ENCODE peak calls at places on chromosome 3, in eight cellular contexts. E, M, P, S, D, G, T and F are unnamed samples.

GRCh38 chr3:359672-360071 is 163.1 kb downstream of the CHL1 start:
- DNase-seq in E (no peak), M (no peak), P (no peak), S (no peak), D (no peak), G (no peak), T (no peak), F (no peak)

GRCh38 chr3:23136054-23136453 is 67.1 kb upstream of the UBE2E2 start:
- DNase-seq in E (no peak), M (no peak), P (no peak), S (no peak), D (no peak), G (no peak), T (no peak), F (no peak)

GRCh38 chr3:87307805-87308204 is 31.4 kb upstream of the POU1F1 start:
- DNase-seq in E (no peak), M (no peak), P (no peak), S (no peak), D (no peak), G (no peak), T (no peak), F (no peak)

GRCh38 chr3:8632402-8633237 is 12.0 kb downstream of the SSUH2 start:
- DNase-seq in E (no peak), M (peak), P (no peak), S (no peak), D (no peak), G (no peak), T (no peak), F (no peak)

GRCh38 chr3:30605005-30605404 is 1.4 kb upstream of the TGFBR2 start:
- DNase-seq in E (no peak), M (no peak), P (no peak), S (no peak), D (no peak), G (no peak), T (no peak), F (no peak)

GRCh38 chr3:141979050-141979671 is 102.7 kb downstream of the ATP1B3 start:
- DNase-seq in E (no peak), M (peak), P (no peak), S (no peak), D (peak), G (no peak), T (no peak), F (no peak)

GRCh38 chr3:64133272-64133671 is 92.0 kb downstream of the PRICKLE2 start:
- DNase-seq in E (no peak), M (no peak), P (no peak), S (no peak), D (no peak), G (no peak), T (no peak), F (no peak)

GRCh38 chr3:54188176-54188791 is 65.9 kb downstream of the CACNA2D3 start:
- DNase-seq in E (peak), M (peak), P (peak), S (peak), D (peak), G (peak), T (no peak), F (peak)

GRCh38 chr3:101936419-101937331 is 87.4 kb downstream of the NFKBIZ start:
- DNase-seq in E (no peak), M (peak), P (no peak), S (no peak), D (no peak), G (peak), T (no peak), F (no peak)

GRCh38 chr3:195612075-195612800 is 28.5 kb upstream of the APOD start:
- DNase-seq in E (peak), M (no peak), P (no peak), S (no peak), D (no peak), G (peak), T (peak), F (no peak)

GRCh38 chr3:107523361-107524213 is 825 bp downstream of the BBX start:
- DNase-seq in E (peak), M (peak), P (peak), S (peak), D (no peak), G (peak), T (peak), F (peak)

GRCh38 chr3:108319428-108320053 is 23.2 kb downstream of the HHLA2 start:
- DNase-seq in E (no peak), M (no peak), P (peak), S (no peak), D (no peak), G (no peak), T (no peak), F (no peak)

GRCh38 chr3:187114511-187114910 is 24.8 kb downstream of the RPL39L start:
- DNase-seq in E (no peak), M (no peak), P (no peak), S (no peak), D (no peak), G (no peak), T (no peak), F (no peak)

GRCh38 chr3:77102916-77103769 is 63.2 kb downstream of the ROBO2 start:
- DNase-seq in E (no peak), M (no peak), P (no peak), S (no peak), D (no peak), G (no peak), T (no peak), F (no peak)

GRCh38 chr3:101011086-101011485 is 17.9 kb upstream of the ABI3BP start:
- DNase-seq in E (no peak), M (no peak), P (no peak), S (no peak), D (no peak), G (no peak), T (no peak), F (no peak)

GRCh38 chr3:194908432-194908966 is 222.8 kb downstream of the FAM43A start:
- DNase-seq in E (no peak), M (no peak), P (no peak), S (no peak), D (no peak), G (no peak), T (no peak), F (no peak)

GRCh38 chr3:67018105-67018788 is 20.1 kb downstream of the KBTBD8 start:
- DNase-seq in E (peak), M (peak), P (peak), S (no peak), D (no peak), G (no peak), T (no peak), F (no peak)

GRCh38 chr3:18066899-18067582 is 324.6 kb upstream of the TBC1D5 start:
- DNase-seq in E (no peak), M (no peak), P (no peak), S (no peak), D (no peak), G (no peak), T (no peak), F (no peak)

GRCh38 chr3:48428088-48428862 is 1.6 kb downstream of the PLXNB1 start:
- DNase-seq in E (peak), M (no peak), P (peak), S (no peak), D (no peak), G (no peak), T (no peak), F (no peak)

GRCh38 chr3:13020159-13020558 is 53.1 kb downstream of the IQSEC1 start:
- DNase-seq in E (no peak), M (no peak), P (no peak), S (no peak), D (no peak), G (no peak), T (no peak), F (no peak)

GRCh38 chr3:16550305-16550675 is 36.8 kb upstream of the RFTN1 start:
- DNase-seq in E (no peak), M (no peak), P (no peak), S (no peak), D (no peak), G (no peak), T (no peak), F (no peak)

GRCh38 chr3:66401578-66402382 is 99.0 kb downstream of the LRIG1 start:
- DNase-seq in E (no peak), M (no peak), P (no peak), S (no peak), D (no peak), G (no peak), T (peak), F (no peak)

GRCh38 chr3:99473321-99473751 is 165.1 kb upstream of the COL8A1 start:
- DNase-seq in E (no peak), M (no peak), P (no peak), S (no peak), D (no peak), G (no peak), T (no peak), F (no peak)

GRCh38 chr3:33334364-33334763 is 57.1 kb downstream of the FBXL2 start:
- DNase-seq in E (no peak), M (no peak), P (no peak), S (no peak), D (no peak), G (no peak), T (no peak), F (no peak)

GRCh38 chr3:123880998-123881561 is 3.1 kb downstream of the MYLK start:
- DNase-seq in E (no peak), M (no peak), P (peak), S (peak), D (peak), G (no peak), T (no peak), F (no peak)

GRCh38 chr3:123878807-123879206 is 5.3 kb downstream of the MYLK start:
- DNase-seq in E (no peak), M (no peak), P (no peak), S (no peak), D (no peak), G (no peak), T (no peak), F (no peak)

GRCh38 chr3:123877466-123877865 is 6.7 kb downstream of the MYLK start:
- DNase-seq in E (no peak), M (no peak), P (no peak), S (no peak), D (no peak), G (no peak), T (no peak), F (no peak)

GRCh38 chr3:123877965-123878364 is 6.2 kb downstream of the MYLK start:
- DNase-seq in E (no peak), M (no peak), P (no peak), S (no peak), D (no peak), G (no peak), T (no peak), F (no peak)

DNA sequence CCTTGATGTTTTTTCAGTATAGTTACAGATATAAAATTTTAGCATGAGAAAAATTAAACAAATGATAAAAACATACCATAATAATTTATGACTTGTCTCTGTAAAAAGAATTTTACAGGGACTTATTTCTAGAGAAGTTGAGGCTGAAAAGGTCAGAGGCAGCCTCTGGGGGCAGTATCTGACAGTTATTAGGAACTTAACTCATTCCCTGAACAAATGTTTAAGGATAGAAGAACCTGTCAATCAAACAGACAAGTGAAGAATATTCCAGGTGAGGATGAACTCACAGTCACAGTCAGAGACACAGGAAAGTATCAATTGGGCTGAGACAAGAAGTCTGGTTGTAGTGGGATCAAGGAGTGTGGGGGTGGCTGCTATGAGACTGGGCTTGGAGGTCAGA is 7.3 kb downstream of the MYLK start:
- DNase-seq in E (no peak), M (no peak), P (no peak), S (no peak), D (no peak), G (no peak), T (no peak), F (no peak)
- TF ChIP-seq CTCF in E (no peak), M (peak), P (no peak), S (peak), D (peak), G (no peak), T (no peak), F (no peak)

GRCh38 chr3:169387751-169388696 is 275.5 kb downstream of the MECOM start:
- DNase-seq in E (peak), M (no peak), P (peak), S (no peak), D (no peak), G (no peak), T (peak), F (peak)
- TF ChIP-seq CTCF in E (no peak), M (no peak), P (no peak), S (no peak), D (no peak), G (no peak), T (no peak), F (no peak)

DNA sequence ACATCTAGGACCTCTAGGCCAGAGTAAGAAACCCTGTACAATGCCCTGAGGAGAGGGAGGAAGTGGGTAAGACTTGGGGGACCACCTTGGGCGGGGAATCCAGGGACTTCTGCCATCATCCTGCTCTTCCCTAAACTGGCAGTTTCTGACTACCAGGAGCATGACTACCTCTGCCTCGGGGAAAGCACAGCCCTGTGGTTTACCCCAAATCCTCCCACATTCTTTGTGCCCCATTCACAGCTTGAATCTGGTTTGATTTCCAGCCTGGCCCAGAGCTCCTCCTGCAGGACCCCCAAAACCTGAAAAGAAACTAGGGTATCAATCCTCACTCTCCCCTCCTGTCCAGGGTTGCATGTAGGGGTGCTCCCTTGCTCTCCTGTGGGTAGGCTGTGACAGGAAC is 4.7 kb downstream of the C3orf18 start:
- DNase-seq in E (no peak), M (peak), P (no peak), S (no peak), D (no peak), G (no peak), T (no peak), F (no peak)
- TF ChIP-seq CTCF in E (no peak), M (no peak), P (no peak), S (no peak), D (no peak), G (no peak), T (no peak), F (no peak)

DNA sequence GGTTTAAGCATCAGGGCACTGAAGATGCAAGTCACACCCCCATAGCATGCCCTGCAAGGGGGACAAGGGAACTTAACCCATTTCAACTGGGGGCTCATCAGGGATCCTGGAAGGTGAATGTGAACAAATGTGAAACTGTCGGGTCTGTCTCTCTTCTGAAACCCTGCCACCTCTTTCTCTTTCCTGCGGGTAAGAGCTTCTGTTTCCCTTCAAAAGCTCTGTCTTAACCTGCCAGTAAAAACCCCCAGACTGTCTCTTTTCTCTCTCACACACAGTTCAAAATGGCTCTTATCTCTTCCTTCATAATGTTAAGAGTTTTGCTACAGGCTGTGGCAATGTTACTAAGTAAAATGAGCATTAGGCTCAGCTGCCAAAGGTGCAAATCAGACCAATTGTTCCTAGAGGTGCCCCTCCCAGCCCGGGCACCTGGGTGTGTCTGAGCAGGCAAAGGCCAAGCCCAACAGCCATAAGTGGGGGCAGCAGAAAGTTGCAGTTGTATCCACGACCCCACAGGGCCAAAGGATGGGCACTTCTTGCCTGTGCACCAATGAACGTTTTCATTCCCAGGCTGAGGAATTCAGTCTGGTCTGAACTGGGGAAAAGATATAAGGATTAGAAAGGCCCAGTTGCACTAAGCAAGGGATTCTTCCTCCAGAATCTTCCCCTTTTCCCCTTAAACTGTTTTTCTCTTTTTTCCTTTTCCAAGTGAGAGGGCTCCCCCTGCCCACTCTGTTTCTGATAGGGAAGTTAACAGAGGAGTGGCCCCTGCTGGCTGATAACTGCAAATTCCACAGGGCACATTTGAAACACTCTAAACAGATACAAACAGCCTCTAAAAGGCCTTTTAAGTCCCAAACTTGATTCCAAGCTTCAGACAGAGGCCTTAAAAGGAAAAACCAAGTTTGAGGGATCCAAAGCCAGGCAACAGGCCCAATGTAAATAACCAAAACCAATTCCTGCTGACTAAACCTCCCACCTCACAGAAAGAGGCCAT is 113.8 kb upstream of the EPHA6 start:
- DNase-seq in E (no peak), M (no peak), P (no peak), S (no peak), D (no peak), G (no peak), T (no peak), F (no peak)
- TF ChIP-seq CTCF in E (no peak), M (no peak), P (no peak), S (peak), D (no peak), G (no peak), T (no peak), F (no peak)

DNA sequence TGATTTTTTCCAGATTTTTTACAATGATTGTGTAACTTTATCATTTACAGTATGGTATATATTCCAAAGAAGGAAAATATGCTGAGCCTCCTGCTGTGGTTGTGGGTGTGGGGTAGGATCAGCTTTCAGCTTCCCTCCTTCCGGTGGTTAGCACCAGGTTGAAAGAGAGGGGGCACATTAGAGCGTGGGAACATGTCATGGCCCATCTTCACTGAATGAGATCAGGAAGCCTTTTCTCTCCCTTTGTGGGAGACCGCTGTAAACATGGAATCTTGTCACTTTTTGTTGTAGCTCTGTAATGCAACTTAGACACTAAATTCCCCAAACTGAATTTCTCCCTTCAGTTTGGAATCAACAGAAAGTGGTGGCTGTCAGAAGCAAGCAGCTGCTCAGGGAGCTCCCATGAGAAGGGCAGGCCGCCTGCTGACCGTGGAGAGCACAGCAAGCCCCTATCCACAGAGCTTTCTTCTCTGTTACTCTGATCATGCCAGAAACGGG is 86.7 kb upstream of the LIMD1 start:
- DNase-seq in E (no peak), M (no peak), P (no peak), S (peak), D (no peak), G (no peak), T (no peak), F (peak)
- TF ChIP-seq CTCF in E (no peak), M (no peak), P (no peak), S (peak), D (no peak), G (no peak), T (no peak), F (peak)

DNA sequence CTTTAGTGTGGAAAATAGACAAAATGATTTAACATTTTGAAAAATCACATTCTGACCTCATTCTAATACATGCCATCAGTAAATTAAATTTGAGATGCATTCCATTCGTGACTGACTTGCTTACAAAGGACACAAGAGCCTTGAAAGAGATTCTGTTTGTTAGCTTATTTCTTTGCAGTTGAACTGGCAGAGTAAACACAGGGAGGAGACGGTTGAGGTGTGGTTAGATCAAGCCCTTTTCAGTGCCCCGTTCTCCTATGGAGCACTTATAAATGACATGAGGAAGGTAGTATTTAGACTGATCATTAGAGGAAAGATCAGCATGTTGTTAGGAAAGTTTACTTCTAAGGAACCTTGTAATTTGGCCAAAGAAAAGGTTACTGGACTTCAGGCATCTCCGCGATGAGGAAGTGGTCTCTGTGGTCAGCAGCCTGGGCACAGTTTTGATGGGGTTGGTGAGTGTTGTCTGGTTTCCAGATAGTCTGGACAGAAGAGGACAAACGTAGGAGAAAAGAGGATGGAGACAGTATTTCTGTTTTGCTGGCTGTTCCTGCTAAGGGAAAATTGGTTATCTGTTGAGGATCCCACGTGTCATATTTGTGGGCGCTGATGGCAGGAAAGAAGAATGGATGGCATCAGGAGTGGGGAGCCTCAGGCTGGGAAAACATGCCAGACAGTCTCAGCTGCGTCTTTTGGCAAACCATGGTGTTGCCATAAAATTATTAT is 328.9 kb upstream of the TBL1XR1 start:
- DNase-seq in E (peak), M (no peak), P (peak), S (no peak), D (no peak), G (no peak), T (no peak), F (no peak)
- TF ChIP-seq CTCF in E (no peak), M (no peak), P (no peak), S (no peak), D (no peak), G (no peak), T (no peak), F (no peak)